ENCODE peak calls at places on chromosomes 6 and 20, in six cellular contexts. One of them, this sample, is unnamed.

GRCh38 chr6:157273756-157274088 is 49.6 kb downstream of the TMEM242 start:
- DNase-seq in neural progenitor cell: peak
- DNase-seq in GM23248: peak
- DNase-seq in right cardiac atrium: peak
- DNase-seq in A549: peak
- DNase-seq in small intestine: peak
- DNase-seq in this sample: no peak

GRCh38 chr6:127879685-127880084 is 21.2 kb downstream of the THEMIS start:
- DNase-seq in neural progenitor cell: peak
- DNase-seq in GM23248: peak
- DNase-seq in right cardiac atrium: no peak
- DNase-seq in A549: no peak
- DNase-seq in small intestine: no peak
- DNase-seq in this sample: no peak

GRCh38 chr6:109330263-109330662 is 52.0 kb downstream of the CD164 start:
- DNase-seq in neural progenitor cell: no peak
- DNase-seq in GM23248: no peak
- DNase-seq in right cardiac atrium: no peak
- DNase-seq in A549: no peak
- DNase-seq in small intestine: no peak
- DNase-seq in this sample: no peak

GRCh38 chr20:50121858-50122271 is 8.9 kb upstream of the UBE2V1 start:
- DNase-seq in neural progenitor cell: no peak
- DNase-seq in GM23248: peak
- DNase-seq in right cardiac atrium: no peak
- DNase-seq in A549: peak
- DNase-seq in small intestine: no peak
- DNase-seq in this sample: no peak

GRCh38 chr20:58691405-58691772 is 1.2 kb upstream of the NPEPL1 start:
- DNase-seq in neural progenitor cell: no peak
- DNase-seq in GM23248: no peak
- DNase-seq in right cardiac atrium: no peak
- DNase-seq in A549: no peak
- DNase-seq in small intestine: no peak
- DNase-seq in this sample: no peak

GRCh38 chr20:50191065-50191565 is 485 bp downstream of the CEBPB start:
- DNase-seq in neural progenitor cell: no peak
- DNase-seq in GM23248: peak
- DNase-seq in right cardiac atrium: peak
- DNase-seq in A549: no peak
- DNase-seq in small intestine: peak
- DNase-seq in this sample: no peak

GRCh38 chr6:136655251-136656014 is 105.2 kb upstream of the MAP7 start:
- DNase-seq in neural progenitor cell: no peak
- DNase-seq in GM23248: no peak
- DNase-seq in right cardiac atrium: no peak
- DNase-seq in A549: no peak
- DNase-seq in small intestine: no peak
- DNase-seq in this sample: no peak

GRCh38 chr20:48716086-48716485 is 111.7 kb downstream of the PREX1 start:
- DNase-seq in neural progenitor cell: no peak
- DNase-seq in GM23248: no peak
- DNase-seq in right cardiac atrium: no peak
- DNase-seq in A549: no peak
- DNase-seq in small intestine: peak
- DNase-seq in this sample: no peak

GRCh38 chr6:42140756-42141602 is 1.4 kb downstream of the C6orf132 start:
- DNase-seq in neural progenitor cell: no peak
- DNase-seq in GM23248: peak
- DNase-seq in right cardiac atrium: no peak
- DNase-seq in A549: no peak
- DNase-seq in small intestine: peak
- DNase-seq in this sample: no peak
- H3K27ac ChIP-seq in neural progenitor cell: no peak
- H3K27ac ChIP-seq in GM23248: peak
- H3K27ac ChIP-seq in right cardiac atrium: no peak
- H3K27ac ChIP-seq in A549: peak
- H3K27ac ChIP-seq in small intestine: peak
- H3K27ac ChIP-seq in this sample: peak

GRCh38 chr6:25259756-25260155 is 19.4 kb upstream of the CARMIL1 start:
- DNase-seq in neural progenitor cell: no peak
- DNase-seq in GM23248: no peak
- DNase-seq in right cardiac atrium: no peak
- DNase-seq in A549: no peak
- DNase-seq in small intestine: no peak
- DNase-seq in this sample: no peak

GRCh38 chr6:25267662-25268061 is 11.5 kb upstream of the CARMIL1 start:
- DNase-seq in neural progenitor cell: no peak
- DNase-seq in GM23248: no peak
- DNase-seq in right cardiac atrium: no peak
- DNase-seq in A549: no peak
- DNase-seq in small intestine: no peak
- DNase-seq in this sample: no peak

GRCh38 chr6:25266425-25267135 is 12.6 kb upstream of the CARMIL1 start:
- DNase-seq in neural progenitor cell: no peak
- DNase-seq in GM23248: peak
- DNase-seq in right cardiac atrium: no peak
- DNase-seq in A549: no peak
- DNase-seq in small intestine: no peak
- DNase-seq in this sample: no peak

GRCh38 chr6:25257686-25258348 is 21.4 kb upstream of the CARMIL1 start:
- DNase-seq in neural progenitor cell: no peak
- DNase-seq in GM23248: peak
- DNase-seq in right cardiac atrium: no peak
- DNase-seq in A549: no peak
- DNase-seq in small intestine: no peak
- DNase-seq in this sample: no peak

GRCh38 chr6:25263602-25264001 is 15.6 kb upstream of the CARMIL1 start:
- DNase-seq in neural progenitor cell: no peak
- DNase-seq in GM23248: peak
- DNase-seq in right cardiac atrium: no peak
- DNase-seq in A549: no peak
- DNase-seq in small intestine: no peak
- DNase-seq in this sample: no peak
- H3K27ac ChIP-seq in neural progenitor cell: no peak
- H3K27ac ChIP-seq in GM23248: no peak
- H3K27ac ChIP-seq in right cardiac atrium: no peak
- H3K27ac ChIP-seq in A549: no peak
- H3K27ac ChIP-seq in small intestine: no peak
- H3K27ac ChIP-seq in this sample: no peak

GRCh38 chr6:110554441-110554840 is 78.0 kb upstream of the SLC22A16 start:
- DNase-seq in neural progenitor cell: no peak
- DNase-seq in GM23248: no peak
- DNase-seq in right cardiac atrium: no peak
- DNase-seq in A549: no peak
- DNase-seq in small intestine: no peak
- DNase-seq in this sample: no peak

GRCh38 chr6:110554966-110555460 is 78.6 kb upstream of the SLC22A16 start:
- DNase-seq in neural progenitor cell: no peak
- DNase-seq in GM23248: no peak
- DNase-seq in right cardiac atrium: no peak
- DNase-seq in A549: no peak
- DNase-seq in small intestine: no peak
- DNase-seq in this sample: no peak

GRCh38 chr6:110558575-110558974 is 82.2 kb upstream of the SLC22A16 start:
- DNase-seq in neural progenitor cell: no peak
- DNase-seq in GM23248: no peak
- DNase-seq in right cardiac atrium: no peak
- DNase-seq in A549: no peak
- DNase-seq in small intestine: no peak
- DNase-seq in this sample: no peak

GRCh38 chr6:110556317-110557115 is 80.1 kb upstream of the SLC22A16 start:
- DNase-seq in neural progenitor cell: no peak
- DNase-seq in GM23248: no peak
- DNase-seq in right cardiac atrium: no peak
- DNase-seq in A549: no peak
- DNase-seq in small intestine: no peak
- DNase-seq in this sample: no peak

DNA sequence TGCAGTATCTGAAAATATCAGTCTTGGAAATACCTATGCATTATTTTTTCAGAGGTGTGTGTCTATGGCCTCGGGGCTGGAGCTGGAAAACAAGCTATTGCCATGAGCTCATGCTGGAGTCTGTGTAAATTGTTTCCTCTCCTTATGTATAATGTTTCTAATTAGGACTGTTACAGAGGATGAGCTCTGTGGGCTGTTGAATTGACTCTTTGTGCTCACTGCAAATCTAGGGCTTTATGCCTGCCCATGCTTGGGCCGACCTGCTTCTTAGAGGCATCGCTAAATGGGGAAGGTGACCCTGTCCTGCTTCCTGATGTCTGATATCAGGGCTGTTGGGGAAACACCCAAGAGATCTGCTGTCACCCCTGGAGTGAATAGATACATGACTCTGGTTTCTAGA is 80.8 kb upstream of the SLC22A16 start:
- DNase-seq in neural progenitor cell: no peak
- DNase-seq in GM23248: no peak
- DNase-seq in right cardiac atrium: no peak
- DNase-seq in A549: no peak
- DNase-seq in small intestine: no peak
- DNase-seq in this sample: no peak
- H3K27ac ChIP-seq in neural progenitor cell: no peak
- H3K27ac ChIP-seq in GM23248: no peak
- H3K27ac ChIP-seq in right cardiac atrium: no peak
- H3K27ac ChIP-seq in A549: no peak
- H3K27ac ChIP-seq in small intestine: no peak
- H3K27ac ChIP-seq in this sample: no peak

GRCh38 chr6:25034477-25034876 is 98.7 kb upstream of the RIPOR2 start:
- DNase-seq in neural progenitor cell: no peak
- DNase-seq in GM23248: no peak
- DNase-seq in right cardiac atrium: no peak
- DNase-seq in A549: no peak
- DNase-seq in small intestine: no peak
- DNase-seq in this sample: no peak
- H3K27ac ChIP-seq in neural progenitor cell: no peak
- H3K27ac ChIP-seq in GM23248: no peak
- H3K27ac ChIP-seq in right cardiac atrium: no peak
- H3K27ac ChIP-seq in A549: no peak
- H3K27ac ChIP-seq in small intestine: peak
- H3K27ac ChIP-seq in this sample: no peak

GRCh38 chr20:34334654-34335407 is 28.2 kb upstream of the ITCH start:
- DNase-seq in neural progenitor cell: no peak
- DNase-seq in GM23248: no peak
- DNase-seq in right cardiac atrium: no peak
- DNase-seq in A549: no peak
- DNase-seq in small intestine: no peak
- DNase-seq in this sample: no peak
- H3K27ac ChIP-seq in neural progenitor cell: no peak
- H3K27ac ChIP-seq in GM23248: no peak
- H3K27ac ChIP-seq in right cardiac atrium: no peak
- H3K27ac ChIP-seq in A549: no peak
- H3K27ac ChIP-seq in small intestine: no peak
- H3K27ac ChIP-seq in this sample: peak

DNA sequence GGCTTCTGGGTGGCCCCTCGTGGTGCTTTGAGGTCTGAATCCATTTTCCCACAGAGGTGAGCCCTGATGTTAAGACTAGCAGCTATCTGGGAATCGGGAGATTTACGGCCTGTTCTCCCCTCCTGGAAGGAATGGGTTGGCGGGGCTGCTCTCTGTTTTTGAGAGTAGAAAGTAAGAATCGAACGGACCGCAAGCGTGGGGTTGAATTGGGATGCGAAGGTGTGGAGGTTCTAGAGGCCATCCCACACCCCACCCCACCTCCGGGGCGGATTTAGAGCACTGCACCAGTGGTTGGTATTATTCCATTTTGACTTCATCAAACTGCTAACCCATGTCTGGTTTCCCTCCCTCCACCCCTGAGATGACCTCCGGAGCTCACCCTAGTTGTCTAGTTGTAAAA is 11.5 kb downstream of the PYGB start:
- DNase-seq in neural progenitor cell: no peak
- DNase-seq in GM23248: no peak
- DNase-seq in right cardiac atrium: no peak
- DNase-seq in A549: no peak
- DNase-seq in small intestine: no peak
- DNase-seq in this sample: no peak
- H3K27ac ChIP-seq in neural progenitor cell: no peak
- H3K27ac ChIP-seq in GM23248: no peak
- H3K27ac ChIP-seq in right cardiac atrium: no peak
- H3K27ac ChIP-seq in A549: no peak
- H3K27ac ChIP-seq in small intestine: no peak
- H3K27ac ChIP-seq in this sample: no peak

GRCh38 chr20:37237656-37238055 is 24.0 kb downstream of the GHRH start:
- DNase-seq in neural progenitor cell: no peak
- DNase-seq in GM23248: no peak
- DNase-seq in right cardiac atrium: no peak
- DNase-seq in A549: no peak
- DNase-seq in small intestine: no peak
- DNase-seq in this sample: no peak

GRCh38 chr20:37240337-37241055 is 21.1 kb downstream of the GHRH start:
- DNase-seq in neural progenitor cell: no peak
- DNase-seq in GM23248: no peak
- DNase-seq in right cardiac atrium: no peak
- DNase-seq in A549: no peak
- DNase-seq in small intestine: no peak
- DNase-seq in this sample: no peak

GRCh38 chr20:37238426-37238825 is 23.2 kb downstream of the GHRH start:
- DNase-seq in neural progenitor cell: no peak
- DNase-seq in GM23248: no peak
- DNase-seq in right cardiac atrium: no peak
- DNase-seq in A549: no peak
- DNase-seq in small intestine: no peak
- DNase-seq in this sample: no peak

GRCh38 chr20:37236462-37236861 is 25.2 kb downstream of the GHRH start:
- DNase-seq in neural progenitor cell: no peak
- DNase-seq in GM23248: no peak
- DNase-seq in right cardiac atrium: peak
- DNase-seq in A549: no peak
- DNase-seq in small intestine: no peak
- DNase-seq in this sample: no peak

DNA sequence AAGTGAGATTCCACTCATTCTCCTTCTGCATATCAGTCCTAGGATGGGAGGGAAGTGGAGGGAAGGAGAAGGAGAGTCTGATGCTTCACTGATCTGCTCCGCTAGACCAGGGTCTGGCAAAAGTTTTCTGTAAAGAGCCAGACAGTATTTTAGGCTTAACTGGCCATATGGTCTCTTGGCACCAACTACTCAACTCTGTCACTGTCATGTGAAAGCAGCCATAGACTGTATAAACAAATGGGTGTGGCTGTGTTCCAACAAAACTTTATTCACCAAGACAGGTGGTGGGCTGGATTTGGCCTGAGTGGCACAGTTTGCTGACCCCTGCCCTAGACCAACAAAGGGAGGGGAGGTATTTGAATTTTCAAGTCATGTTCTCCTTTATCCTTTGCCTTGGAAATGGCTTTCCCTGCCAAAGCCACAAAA is 22.6 kb downstream of the GHRH start:
- DNase-seq in neural progenitor cell: no peak
- DNase-seq in GM23248: no peak
- DNase-seq in right cardiac atrium: no peak
- DNase-seq in A549: no peak
- DNase-seq in small intestine: peak
- DNase-seq in this sample: no peak
- H3K27ac ChIP-seq in neural progenitor cell: peak
- H3K27ac ChIP-seq in GM23248: no peak
- H3K27ac ChIP-seq in right cardiac atrium: no peak
- H3K27ac ChIP-seq in A549: no peak
- H3K27ac ChIP-seq in small intestine: no peak
- H3K27ac ChIP-seq in this sample: no peak